ENCODE peak calls at places on chromosome 19, in five cellular contexts. Z, L, B, C and G are unnamed samples.

GRCh38 chr19:1084024-1084868 is 10.9 kb downstream of the POLR2E start:
- DNase-seq in Z (no peak), L (no peak), B (no peak), C (no peak), G (no peak)

GRCh38 chr19:42330521-42330835 is 5.0 kb downstream of the MEGF8 start:
- DNase-seq in Z (no peak), L (no peak), B (no peak), C (no peak), G (no peak)

GRCh38 chr19:52601025-52601973 is 31.2 kb downstream of the ZNF701 start:
- DNase-seq in Z (peak), L (no peak), B (peak), C (peak), G (peak)

GRCh38 chr19:45820413-45821102 is 5.5 kb upstream of the RSPH6A start:
- DNase-seq in Z (no peak), L (no peak), B (no peak), C (no peak), G (no peak)

GRCh38 chr19:29965529-29965928 is 23.5 kb downstream of the URI1 start:
- DNase-seq in Z (no peak), L (no peak), B (no peak), C (no peak), G (no peak)

GRCh38 chr19:50387176-50387867 is 3.2 kb downstream of the POLD1 start:
- DNase-seq in Z (no peak), L (no peak), B (no peak), C (no peak), G (no peak)

GRCh38 chr19:46849610-46850009 is 1.0 kb downstream of the AP2S1 start:
- DNase-seq in Z (no peak), L (no peak), B (no peak), C (no peak), G (no peak)

GRCh38 chr19:3555653-3556422 is 1.5 kb downstream of the MFSD12 start:
- DNase-seq in Z (no peak), L (no peak), B (no peak), C (no peak), G (no peak)

GRCh38 chr19:46678110-46678732 is 17.2 kb upstream of the DACT3 start:
- DNase-seq in Z (peak), L (no peak), B (no peak), C (no peak), G (peak)

GRCh38 chr19:41412953-41413352 is 14.2 kb downstream of the B3GNT8 start:
- DNase-seq in Z (no peak), L (no peak), B (no peak), C (no peak), G (no peak)